ENCODE peak calls at places on chromosomes 7 and 10, in four cellular contexts. One of them, this sample, is unnamed.

GRCh38 chr10:118564652-118565051 is 30.8 kb downstream of the PRLHR start:
- DNase-seq in Panc1: no peak
- DNase-seq in prostate gland: no peak
- DNase-seq in SK-N-SH: peak; percentile 52
- DNase-seq in this sample: no peak

GRCh38 chr7:114418117-114418516 is 3.5 kb downstream of the FOXP2 start:
- DNase-seq in Panc1: no peak
- DNase-seq in prostate gland: no peak
- DNase-seq in SK-N-SH: no peak
- DNase-seq in this sample: no peak

GRCh38 chr10:127046975-127047877 is 142.0 kb downstream of the DOCK1 start:
- DNase-seq in Panc1: no peak
- DNase-seq in prostate gland: no peak
- DNase-seq in SK-N-SH: no peak
- DNase-seq in this sample: no peak

GRCh38 chr7:110253083-110253482 is 837.8 kb upstream of the LRRN3 start:
- DNase-seq in Panc1: no peak
- DNase-seq in prostate gland: no peak
- DNase-seq in SK-N-SH: peak; percentile 52
- DNase-seq in this sample: no peak

GRCh38 chr10:52644678-52645434 is 127.7 kb downstream of the MBL2 start:
- DNase-seq in Panc1: peak; percentile 28
- DNase-seq in prostate gland: peak; percentile 35
- DNase-seq in SK-N-SH: peak; percentile 25
- DNase-seq in this sample: no peak

GRCh38 chr10:64576497-64576896 is 1055.3 kb downstream of the REEP3 start:
- DNase-seq in Panc1: no peak
- DNase-seq in prostate gland: no peak
- DNase-seq in SK-N-SH: no peak
- DNase-seq in this sample: no peak

GRCh38 chr10:131737543-131738395 is 163.0 kb upstream of the PPP2R2D start:
- DNase-seq in Panc1: no peak
- DNase-seq in prostate gland: no peak
- DNase-seq in SK-N-SH: peak; percentile 8
- DNase-seq in this sample: no peak

GRCh38 chr7:129149546-129149945 is 5.0 kb downstream of the TSPAN33 start:
- DNase-seq in Panc1: no peak
- DNase-seq in prostate gland: no peak
- DNase-seq in SK-N-SH: no peak
- DNase-seq in this sample: no peak

GRCh38 chr7:152735443-152736004 is 24.0 kb upstream of the ACTR3B start:
- DNase-seq in Panc1: no peak
- DNase-seq in prostate gland: no peak
- DNase-seq in SK-N-SH: peak; percentile 50
- DNase-seq in this sample: no peak
- TF ChIP-seq POLR2AphosphoS5 in Panc1: no peak
- TF ChIP-seq POLR2AphosphoS5 in prostate gland: no peak
- TF ChIP-seq POLR2AphosphoS5 in SK-N-SH: no peak
- TF ChIP-seq POLR2AphosphoS5 in this sample: peak; percentile 26

DNA sequence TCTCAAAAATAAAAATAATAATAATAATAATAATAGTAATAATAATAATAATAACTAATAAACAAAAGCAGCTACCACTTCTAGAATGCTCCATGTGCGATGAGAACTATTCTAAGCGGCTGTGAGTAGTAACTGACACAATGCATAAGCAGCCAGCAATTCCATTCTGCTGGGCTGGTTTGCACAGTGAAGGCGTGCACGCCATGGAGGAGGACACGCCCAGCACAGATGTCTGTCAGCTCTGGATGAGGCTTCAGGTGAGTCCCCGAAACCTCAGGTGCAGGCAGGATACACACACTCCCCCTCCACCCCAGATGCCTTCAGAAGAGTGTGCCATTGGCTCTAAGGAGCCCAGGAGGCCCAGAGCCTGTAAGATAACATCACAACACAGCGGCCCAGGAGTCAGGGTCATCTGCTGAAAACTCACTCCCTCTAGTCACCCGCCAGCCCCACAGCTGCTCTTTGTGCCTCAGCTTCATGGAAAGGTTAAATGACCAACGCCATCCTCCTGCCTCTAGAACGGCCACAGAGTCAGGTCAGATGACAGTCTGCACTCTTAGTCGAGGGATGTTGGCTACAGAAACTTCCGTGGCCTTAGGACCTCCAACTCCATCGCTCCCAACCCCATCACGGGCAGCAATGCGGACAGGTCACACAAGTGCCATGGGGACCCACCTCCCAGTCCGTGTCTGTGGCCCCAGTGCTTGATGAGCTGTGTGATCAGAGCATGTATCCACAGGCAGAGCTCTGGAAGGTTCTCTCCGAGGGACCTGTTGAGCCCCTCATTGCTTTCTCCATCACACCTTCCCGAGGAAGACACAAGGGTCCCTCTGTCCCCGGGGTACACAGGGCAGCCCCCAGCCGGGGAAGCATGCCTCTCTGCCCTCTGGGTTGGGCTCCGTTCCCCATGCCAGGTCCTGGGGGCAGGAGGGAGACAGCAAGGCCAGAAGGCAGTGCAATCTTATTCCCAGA is 103.9 kb downstream of the CTBP2 start:
- DNase-seq in Panc1: no peak
- DNase-seq in prostate gland: no peak
- DNase-seq in SK-N-SH: no peak
- DNase-seq in this sample: no peak
- H3K4me3 ChIP-seq in Panc1: no peak overlapping the region
- H3K4me3 ChIP-seq in prostate gland: no peak overlapping the region
- H3K4me3 ChIP-seq in SK-N-SH: no peak overlapping the region
- H3K4me3 ChIP-seq in this sample: peak overlapping the region; percentile 3

GRCh38 chr10:30433779-30434272 is at the start of gene MAP3K8:
- DNase-seq in Panc1: no peak
- DNase-seq in prostate gland: peak; percentile 84
- DNase-seq in SK-N-SH: peak; percentile 92
- DNase-seq in this sample: peak; percentile 97
- H3K27ac ChIP-seq in Panc1: peak within 1 kb of the TSS; percentile 85
- H3K27ac ChIP-seq in prostate gland: peak within 1 kb of the TSS; percentile 96
- H3K27ac ChIP-seq in SK-N-SH: peak within 1 kb of the TSS; percentile 94
- H3K27ac ChIP-seq in this sample: peak within 1 kb of the TSS; percentile 97

GRCh38 chr10:90087197-90088007 is 386.0 kb downstream of the KIF20B start:
- DNase-seq in Panc1: peak; percentile 27
- DNase-seq in prostate gland: no peak
- DNase-seq in SK-N-SH: no peak
- DNase-seq in this sample: no peak
- TF ChIP-seq POLR2AphosphoS5 in Panc1: no peak
- TF ChIP-seq POLR2AphosphoS5 in prostate gland: no peak
- TF ChIP-seq POLR2AphosphoS5 in SK-N-SH: no peak
- TF ChIP-seq POLR2AphosphoS5 in this sample: no peak

DNA sequence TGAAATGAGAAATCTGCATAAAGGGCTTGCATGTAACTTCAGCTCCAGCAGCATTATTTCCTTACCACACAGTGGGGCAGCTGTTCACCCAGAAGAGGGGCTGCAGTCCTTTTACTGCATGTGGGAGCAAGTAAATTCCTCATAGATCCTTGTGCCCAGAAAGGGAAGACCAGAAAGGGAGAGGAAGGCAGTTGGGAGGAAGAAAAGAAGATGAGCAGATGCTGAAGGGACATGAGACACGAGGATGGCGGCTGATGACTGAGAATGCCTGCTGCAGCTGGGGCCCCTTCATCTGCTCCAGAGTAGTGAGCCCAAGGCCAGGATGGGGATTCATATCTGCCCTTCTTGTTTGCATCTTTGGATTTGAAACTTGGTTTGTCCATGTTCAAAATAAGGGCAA is 80.5 kb downstream of the WIPF3 start:
- DNase-seq in Panc1: no peak
- DNase-seq in prostate gland: no peak
- DNase-seq in SK-N-SH: no peak
- DNase-seq in this sample: peak; percentile 60
- H3K4me3 ChIP-seq in Panc1: no peak overlapping the region
- H3K4me3 ChIP-seq in prostate gland: no peak overlapping the region
- H3K4me3 ChIP-seq in SK-N-SH: no peak overlapping the region
- H3K4me3 ChIP-seq in this sample: no peak overlapping the region